ENCODE peak calls at places on chromosomes 3 and 15, in nine cellular contexts. One of them, this sample, is unnamed. For H3K4me1 and H3K36me3, the result is how much of the 10 kb centered on the place peaks cover.

GRCh38 chr3:69095636-69096035 is 10.9 kb downstream of the ARL6IP5 start:
- DNase-seq in HepG2: no peak
- DNase-seq in sigmoid colon: no peak
- DNase-seq in tibial artery: no peak
- DNase-seq in IMR-90: no peak
- DNase-seq in left lung: no peak
- DNase-seq in spleen: no peak
- DNase-seq in Karpas-422: no peak
- DNase-seq in hepatocyte: no peak
- DNase-seq in this sample: no peak

GRCh38 chr3:158127250-158128219 is 17.6 kb downstream of the RSRC1 start:
- DNase-seq in HepG2: no peak
- DNase-seq in sigmoid colon: no peak
- DNase-seq in tibial artery: no peak
- DNase-seq in IMR-90: peak
- DNase-seq in left lung: no peak
- DNase-seq in spleen: no peak
- DNase-seq in Karpas-422: no peak
- DNase-seq in hepatocyte: no peak
- DNase-seq in this sample: no peak

GRCh38 chr3:174498638-174499037 is 360.5 kb upstream of the NAALADL2 start:
- DNase-seq in HepG2: no peak
- DNase-seq in sigmoid colon: no peak
- DNase-seq in tibial artery: no peak
- DNase-seq in IMR-90: peak
- DNase-seq in left lung: no peak
- DNase-seq in spleen: no peak
- DNase-seq in Karpas-422: no peak
- DNase-seq in hepatocyte: no peak
- DNase-seq in this sample: no peak

GRCh38 chr3:174010902-174011301 is 613.4 kb downstream of the NLGN1 start:
- DNase-seq in HepG2: no peak
- DNase-seq in sigmoid colon: no peak
- DNase-seq in tibial artery: no peak
- DNase-seq in IMR-90: no peak
- DNase-seq in left lung: no peak
- DNase-seq in spleen: no peak
- DNase-seq in Karpas-422: no peak
- DNase-seq in hepatocyte: no peak
- DNase-seq in this sample: no peak

GRCh38 chr15:71431345-71432336 is 316.4 kb downstream of the THSD4 start:
- DNase-seq in HepG2: no peak
- DNase-seq in sigmoid colon: no peak
- DNase-seq in tibial artery: no peak
- DNase-seq in IMR-90: no peak
- DNase-seq in left lung: no peak
- DNase-seq in spleen: no peak
- DNase-seq in Karpas-422: no peak
- DNase-seq in hepatocyte: no peak
- DNase-seq in this sample: no peak

GRCh38 chr3:137866001-137866400 is 101.9 kb downstream of the SOX14 start:
- DNase-seq in HepG2: no peak
- DNase-seq in sigmoid colon: no peak
- DNase-seq in tibial artery: no peak
- DNase-seq in IMR-90: no peak
- DNase-seq in left lung: no peak
- DNase-seq in spleen: no peak
- DNase-seq in Karpas-422: no peak
- DNase-seq in hepatocyte: no peak
- DNase-seq in this sample: no peak

GRCh38 chr15:79089331-79089889 is 1.2 kb downstream of the RASGRF1 start:
- DNase-seq in HepG2: no peak
- DNase-seq in sigmoid colon: no peak
- DNase-seq in tibial artery: no peak
- DNase-seq in IMR-90: no peak
- DNase-seq in left lung: no peak
- DNase-seq in spleen: no peak
- DNase-seq in Karpas-422: no peak
- DNase-seq in hepatocyte: no peak
- DNase-seq in this sample: no peak

GRCh38 chr15:69034352-69034751 is 19.9 kb downstream of the NOX5 start:
- DNase-seq in HepG2: no peak
- DNase-seq in sigmoid colon: no peak
- DNase-seq in tibial artery: no peak
- DNase-seq in IMR-90: peak
- DNase-seq in left lung: no peak
- DNase-seq in spleen: no peak
- DNase-seq in Karpas-422: no peak
- DNase-seq in hepatocyte: no peak
- DNase-seq in this sample: no peak

GRCh38 chr3:190644766-190645165 is 130.9 kb downstream of the IL1RAP start:
- DNase-seq in HepG2: no peak
- DNase-seq in sigmoid colon: no peak
- DNase-seq in tibial artery: no peak
- DNase-seq in IMR-90: peak
- DNase-seq in left lung: no peak
- DNase-seq in spleen: no peak
- DNase-seq in Karpas-422: no peak
- DNase-seq in hepatocyte: no peak
- DNase-seq in this sample: no peak

GRCh38 chr3:41188291-41188690 is 11.0 kb upstream of the CTNNB1 start:
- DNase-seq in HepG2: no peak
- DNase-seq in sigmoid colon: no peak
- DNase-seq in tibial artery: no peak
- DNase-seq in IMR-90: no peak
- DNase-seq in left lung: no peak
- DNase-seq in spleen: no peak
- DNase-seq in Karpas-422: no peak
- DNase-seq in hepatocyte: no peak
- DNase-seq in this sample: no peak

GRCh38 chr15:92304239-92304975 is 89.3 kb upstream of the ST8SIA2 start:
- DNase-seq in HepG2: no peak
- DNase-seq in sigmoid colon: no peak
- DNase-seq in tibial artery: no peak
- DNase-seq in IMR-90: no peak
- DNase-seq in left lung: no peak
- DNase-seq in spleen: no peak
- DNase-seq in Karpas-422: no peak
- DNase-seq in hepatocyte: no peak
- DNase-seq in this sample: no peak

GRCh38 chr3:187368251-187368733 is at the start of gene RTP4:
- DNase-seq in HepG2: peak
- DNase-seq in sigmoid colon: no peak
- DNase-seq in tibial artery: no peak
- DNase-seq in IMR-90: peak
- DNase-seq in left lung: no peak
- DNase-seq in spleen: no peak
- DNase-seq in Karpas-422: peak
- DNase-seq in hepatocyte: peak
- DNase-seq in this sample: no peak

GRCh38 chr3:52089691-52090090 is 33.3 kb upstream of the DUSP7 start:
- DNase-seq in HepG2: no peak
- DNase-seq in sigmoid colon: no peak
- DNase-seq in tibial artery: no peak
- DNase-seq in IMR-90: no peak
- DNase-seq in left lung: peak
- DNase-seq in spleen: no peak
- DNase-seq in Karpas-422: no peak
- DNase-seq in hepatocyte: no peak
- DNase-seq in this sample: no peak

GRCh38 chr3:45387636-45388348 is 584 bp upstream of the LARS2 start:
- DNase-seq in HepG2: no peak
- DNase-seq in sigmoid colon: no peak
- DNase-seq in tibial artery: no peak
- DNase-seq in IMR-90: no peak
- DNase-seq in left lung: no peak
- DNase-seq in spleen: no peak
- DNase-seq in Karpas-422: no peak
- DNase-seq in hepatocyte: no peak
- DNase-seq in this sample: no peak

GRCh38 chr3:52523386-52524257 is 10.0 kb downstream of the NT5DC2 start:
- DNase-seq in HepG2: no peak
- DNase-seq in sigmoid colon: peak
- DNase-seq in tibial artery: no peak
- DNase-seq in IMR-90: no peak
- DNase-seq in left lung: peak
- DNase-seq in spleen: peak
- DNase-seq in Karpas-422: no peak
- DNase-seq in hepatocyte: no peak
- DNase-seq in this sample: peak

GRCh38 chr15:73338058-73338457 is 30.7 kb downstream of the HCN4 start:
- DNase-seq in HepG2: no peak
- DNase-seq in sigmoid colon: no peak
- DNase-seq in tibial artery: no peak
- DNase-seq in IMR-90: no peak
- DNase-seq in left lung: peak
- DNase-seq in spleen: no peak
- DNase-seq in Karpas-422: no peak
- DNase-seq in hepatocyte: no peak
- DNase-seq in this sample: no peak

GRCh38 chr15:78175333-78175732 is 26.2 kb downstream of the IDH3A start:
- DNase-seq in HepG2: no peak
- DNase-seq in sigmoid colon: no peak
- DNase-seq in tibial artery: no peak
- DNase-seq in IMR-90: no peak
- DNase-seq in left lung: no peak
- DNase-seq in spleen: no peak
- DNase-seq in Karpas-422: no peak
- DNase-seq in hepatocyte: no peak
- DNase-seq in this sample: no peak

GRCh38 chr3:172685331-172686214 is 25.3 kb downstream of the NCEH1 start:
- DNase-seq in HepG2: no peak
- DNase-seq in sigmoid colon: no peak
- DNase-seq in tibial artery: no peak
- DNase-seq in IMR-90: peak
- DNase-seq in left lung: no peak
- DNase-seq in spleen: no peak
- DNase-seq in Karpas-422: no peak
- DNase-seq in hepatocyte: no peak
- DNase-seq in this sample: no peak

GRCh38 chr3:136671921-136672320 is 80.3 kb downstream of the STAG1 start:
- DNase-seq in HepG2: no peak
- DNase-seq in sigmoid colon: no peak
- DNase-seq in tibial artery: no peak
- DNase-seq in IMR-90: peak
- DNase-seq in left lung: no peak
- DNase-seq in spleen: no peak
- DNase-seq in Karpas-422: no peak
- DNase-seq in hepatocyte: no peak
- DNase-seq in this sample: no peak

DNA sequence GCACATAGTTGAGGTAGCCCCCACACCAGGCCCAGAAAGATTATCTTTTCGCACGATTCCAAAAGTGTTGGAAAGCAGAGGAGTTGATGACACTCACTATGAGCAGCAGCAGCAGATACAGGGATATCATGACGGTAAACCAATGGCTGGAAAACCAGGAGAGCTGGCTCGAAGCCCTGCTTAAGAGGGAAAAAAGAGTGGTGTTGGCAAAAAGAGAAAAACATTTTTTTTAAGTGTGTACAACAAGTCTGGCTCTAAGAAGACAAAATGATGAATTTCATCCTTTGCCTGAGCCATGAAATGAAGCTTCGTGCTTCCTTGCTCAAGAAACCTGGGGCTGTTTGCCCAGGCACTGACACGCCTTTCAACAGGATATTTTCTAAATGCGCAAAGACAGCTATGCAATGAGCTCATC is 27.3 kb downstream of the PARP16 start:
- DNase-seq in HepG2: no peak
- DNase-seq in sigmoid colon: peak
- DNase-seq in tibial artery: peak
- DNase-seq in IMR-90: no peak
- DNase-seq in left lung: no peak
- DNase-seq in spleen: no peak
- DNase-seq in Karpas-422: no peak
- DNase-seq in hepatocyte: peak
- DNase-seq in this sample: no peak
- H3K4me1 ChIP-seq in HepG2: under half
- H3K4me1 ChIP-seq in sigmoid colon: half or more
- H3K4me1 ChIP-seq in tibial artery: under half
- H3K4me1 ChIP-seq in IMR-90: under half
- H3K4me1 ChIP-seq in left lung: under half
- H3K4me1 ChIP-seq in spleen: under half
- H3K4me1 ChIP-seq in Karpas-422: under half
- H3K4me1 ChIP-seq in hepatocyte: under half
- H3K4me1 ChIP-seq in this sample: under half

GRCh38 chr3:110550511-110550910 is 521.1 kb upstream of the NECTIN3 start:
- DNase-seq in HepG2: no peak
- DNase-seq in sigmoid colon: no peak
- DNase-seq in tibial artery: no peak
- DNase-seq in IMR-90: no peak
- DNase-seq in left lung: no peak
- DNase-seq in spleen: no peak
- DNase-seq in Karpas-422: no peak
- DNase-seq in hepatocyte: no peak
- DNase-seq in this sample: no peak
- H3K36me3 ChIP-seq in HepG2: under half
- H3K36me3 ChIP-seq in sigmoid colon: under half
- H3K36me3 ChIP-seq in tibial artery: under half
- H3K36me3 ChIP-seq in IMR-90: under half
- H3K36me3 ChIP-seq in left lung: under half
- H3K36me3 ChIP-seq in spleen: under half
- H3K36me3 ChIP-seq in Karpas-422: under half
- H3K36me3 ChIP-seq in hepatocyte: under half
- H3K36me3 ChIP-seq in this sample: under half

GRCh38 chr15:41584636-41585139 is 25.7 kb downstream of the TYRO3 start:
- DNase-seq in HepG2: no peak
- DNase-seq in sigmoid colon: no peak
- DNase-seq in tibial artery: no peak
- DNase-seq in IMR-90: no peak
- DNase-seq in left lung: no peak
- DNase-seq in spleen: no peak
- DNase-seq in Karpas-422: no peak
- DNase-seq in hepatocyte: no peak
- DNase-seq in this sample: no peak
- H3K4me3 ChIP-seq in HepG2: peak
- H3K4me3 ChIP-seq in sigmoid colon: peak
- H3K4me3 ChIP-seq in tibial artery: peak
- H3K4me3 ChIP-seq in IMR-90: no peak
- H3K4me3 ChIP-seq in left lung: peak
- H3K4me3 ChIP-seq in spleen: peak
- H3K4me3 ChIP-seq in Karpas-422: no peak
- H3K4me3 ChIP-seq in hepatocyte: peak
- H3K4me3 ChIP-seq in this sample: peak

DNA sequence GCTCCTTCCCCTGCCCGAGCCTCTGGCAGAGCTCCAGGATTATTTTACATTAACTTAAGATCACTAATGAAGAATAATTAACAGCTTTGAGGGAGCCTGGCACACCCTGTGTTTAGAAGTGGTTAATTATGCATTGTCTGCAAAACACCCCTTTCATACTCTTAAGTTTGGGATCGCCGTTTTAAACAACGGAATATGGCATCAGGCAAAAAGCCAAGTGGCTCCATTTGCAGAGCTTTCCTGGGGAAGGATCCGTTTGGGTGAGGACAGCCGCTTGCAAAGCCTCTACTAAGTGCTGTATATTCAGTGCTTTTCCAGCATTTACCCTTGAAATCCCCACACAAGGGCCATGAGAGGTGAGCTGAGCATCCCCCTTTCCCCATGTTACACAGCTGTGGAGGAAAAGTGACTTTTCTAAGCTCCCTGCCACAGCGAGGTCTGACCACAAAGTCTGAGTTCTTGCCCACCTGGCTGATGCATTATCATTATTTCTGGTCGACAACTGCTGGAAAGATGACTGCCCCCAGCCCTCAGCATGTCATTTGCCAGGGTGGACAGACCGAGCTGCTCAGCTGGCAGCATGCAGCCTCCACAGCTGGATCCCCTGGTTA is 33.8 kb downstream of the IQSEC1 start:
- DNase-seq in HepG2: no peak
- DNase-seq in sigmoid colon: no peak
- DNase-seq in tibial artery: no peak
- DNase-seq in IMR-90: no peak
- DNase-seq in left lung: no peak
- DNase-seq in spleen: no peak
- DNase-seq in Karpas-422: no peak
- DNase-seq in hepatocyte: no peak
- DNase-seq in this sample: no peak
- H3K4me1 ChIP-seq in HepG2: under half
- H3K4me1 ChIP-seq in sigmoid colon: under half
- H3K4me1 ChIP-seq in tibial artery: under half
- H3K4me1 ChIP-seq in IMR-90: under half
- H3K4me1 ChIP-seq in left lung: under half
- H3K4me1 ChIP-seq in spleen: under half
- H3K4me1 ChIP-seq in Karpas-422: under half
- H3K4me1 ChIP-seq in hepatocyte: under half
- H3K4me1 ChIP-seq in this sample: under half